ENCODE peak calls at places on chromosomes 16 and 17, in eight cellular contexts. One of them, this sample, is unnamed.

GRCh38 chr16:23321206-23321875 is 19.2 kb downstream of the SCNN1B start:
- DNase-seq in PC-3: no peak
- DNase-seq in tibial nerve: no peak
- DNase-seq in colonic mucosa: no peak
- DNase-seq in heart left ventricle: no peak
- DNase-seq in ascending aorta: no peak
- DNase-seq in right lobe of liver: no peak
- DNase-seq in WERI-Rb-1: no peak
- DNase-seq in this sample: no peak

GRCh38 chr16:77866769-77867168 is 78.4 kb downstream of the VAT1L start:
- DNase-seq in PC-3: no peak
- DNase-seq in tibial nerve: no peak
- DNase-seq in colonic mucosa: no peak
- DNase-seq in heart left ventricle: no peak
- DNase-seq in ascending aorta: no peak
- DNase-seq in right lobe of liver: no peak
- DNase-seq in WERI-Rb-1: no peak
- DNase-seq in this sample: no peak

GRCh38 chr16:30381351-30382041 is 865 bp downstream of the SEPTIN1 start:
- DNase-seq in PC-3: no peak
- DNase-seq in tibial nerve: no peak
- DNase-seq in colonic mucosa: no peak
- DNase-seq in heart left ventricle: peak; percentile 31
- DNase-seq in ascending aorta: no peak
- DNase-seq in right lobe of liver: no peak
- DNase-seq in WERI-Rb-1: no peak
- DNase-seq in this sample: no peak

GRCh38 chr16:22699356-22699755 is 114.6 kb upstream of the HS3ST2 start:
- DNase-seq in PC-3: no peak
- DNase-seq in tibial nerve: no peak
- DNase-seq in colonic mucosa: no peak
- DNase-seq in heart left ventricle: no peak
- DNase-seq in ascending aorta: no peak
- DNase-seq in right lobe of liver: no peak
- DNase-seq in WERI-Rb-1: no peak
- DNase-seq in this sample: no peak

GRCh38 chr16:84818989-84819643 is 669 bp upstream of the CRISPLD2 start:
- DNase-seq in PC-3: no peak
- DNase-seq in tibial nerve: no peak
- DNase-seq in colonic mucosa: no peak
- DNase-seq in heart left ventricle: peak; percentile 11
- DNase-seq in ascending aorta: no peak
- DNase-seq in right lobe of liver: no peak
- DNase-seq in WERI-Rb-1: no peak
- DNase-seq in this sample: peak; percentile 29

GRCh38 chr17:38560503-38561318 is 45.0 kb downstream of the SRCIN1 start:
- DNase-seq in PC-3: no peak
- DNase-seq in tibial nerve: no peak
- DNase-seq in colonic mucosa: no peak
- DNase-seq in heart left ventricle: no peak
- DNase-seq in ascending aorta: no peak
- DNase-seq in right lobe of liver: no peak
- DNase-seq in WERI-Rb-1: no peak
- DNase-seq in this sample: no peak

GRCh38 chr16:85520853-85521736 is 92.0 kb upstream of the GSE1 start:
- DNase-seq in PC-3: peak; percentile 86
- DNase-seq in tibial nerve: no peak
- DNase-seq in colonic mucosa: peak; percentile 93
- DNase-seq in heart left ventricle: no peak
- DNase-seq in ascending aorta: no peak
- DNase-seq in right lobe of liver: peak; percentile 61
- DNase-seq in WERI-Rb-1: no peak
- DNase-seq in this sample: peak; percentile 68

GRCh38 chr16:59148312-59148711 is 414.2 kb upstream of the GOT2 start:
- DNase-seq in PC-3: no peak
- DNase-seq in tibial nerve: no peak
- DNase-seq in colonic mucosa: no peak
- DNase-seq in heart left ventricle: no peak
- DNase-seq in ascending aorta: no peak
- DNase-seq in right lobe of liver: no peak
- DNase-seq in WERI-Rb-1: no peak
- DNase-seq in this sample: no peak

GRCh38 chr17:62968445-62968923 is 2.4 kb downstream of the TANC2 start:
- DNase-seq in PC-3: peak; percentile 96
- DNase-seq in tibial nerve: no peak
- DNase-seq in colonic mucosa: peak; percentile 59
- DNase-seq in heart left ventricle: no peak
- DNase-seq in ascending aorta: no peak
- DNase-seq in right lobe of liver: no peak
- DNase-seq in WERI-Rb-1: peak; percentile 68
- DNase-seq in this sample: peak; percentile 91

GRCh38 chr16:83354015-83354414 is 453.8 kb upstream of the HSBP1 start:
- DNase-seq in PC-3: no peak
- DNase-seq in tibial nerve: no peak
- DNase-seq in colonic mucosa: no peak
- DNase-seq in heart left ventricle: peak; percentile 41
- DNase-seq in ascending aorta: no peak
- DNase-seq in right lobe of liver: no peak
- DNase-seq in WERI-Rb-1: no peak
- DNase-seq in this sample: no peak

GRCh38 chr16:81445143-81445922 is 725 bp downstream of the CMIP start:
- DNase-seq in PC-3: no peak
- DNase-seq in tibial nerve: no peak
- DNase-seq in colonic mucosa: no peak
- DNase-seq in heart left ventricle: peak; percentile 43
- DNase-seq in ascending aorta: no peak
- DNase-seq in right lobe of liver: peak; percentile 59
- DNase-seq in WERI-Rb-1: peak; percentile 24
- DNase-seq in this sample: no peak

GRCh38 chr17:19464033-19465026 is 53.3 kb downstream of the RNF112 start:
- DNase-seq in PC-3: no peak
- DNase-seq in tibial nerve: no peak
- DNase-seq in colonic mucosa: no peak
- DNase-seq in heart left ventricle: no peak
- DNase-seq in ascending aorta: no peak
- DNase-seq in right lobe of liver: no peak
- DNase-seq in WERI-Rb-1: no peak
- DNase-seq in this sample: no peak

GRCh38 chr17:82349287-82349701 is 9.8 kb upstream of the TEX19 start:
- DNase-seq in PC-3: no peak
- DNase-seq in tibial nerve: no peak
- DNase-seq in colonic mucosa: no peak
- DNase-seq in heart left ventricle: no peak
- DNase-seq in ascending aorta: no peak
- DNase-seq in right lobe of liver: no peak
- DNase-seq in WERI-Rb-1: no peak
- DNase-seq in this sample: no peak

GRCh38 chr16:342455-343213 is 9.9 kb downstream of the AXIN1 start:
- DNase-seq in PC-3: no peak
- DNase-seq in tibial nerve: no peak
- DNase-seq in colonic mucosa: no peak
- DNase-seq in heart left ventricle: no peak
- DNase-seq in ascending aorta: no peak
- DNase-seq in right lobe of liver: no peak
- DNase-seq in WERI-Rb-1: no peak
- DNase-seq in this sample: no peak

GRCh38 chr16:88306860-88307545 is 75.8 kb upstream of the ZNF469 start:
- DNase-seq in PC-3: no peak
- DNase-seq in tibial nerve: no peak
- DNase-seq in colonic mucosa: no peak
- DNase-seq in heart left ventricle: no peak
- DNase-seq in ascending aorta: no peak
- DNase-seq in right lobe of liver: peak; percentile 15
- DNase-seq in WERI-Rb-1: no peak
- DNase-seq in this sample: peak; percentile 37

GRCh38 chr16:8632675-8633182 is 11.2 kb downstream of the METTL22 start:
- DNase-seq in PC-3: no peak
- DNase-seq in tibial nerve: no peak
- DNase-seq in colonic mucosa: peak; percentile 19
- DNase-seq in heart left ventricle: peak; percentile 63
- DNase-seq in ascending aorta: peak; percentile 38
- DNase-seq in right lobe of liver: no peak
- DNase-seq in WERI-Rb-1: no peak
- DNase-seq in this sample: no peak

GRCh38 chr16:8628981-8629725 is 7.7 kb downstream of the METTL22 start:
- DNase-seq in PC-3: no peak
- DNase-seq in tibial nerve: no peak
- DNase-seq in colonic mucosa: no peak
- DNase-seq in heart left ventricle: no peak
- DNase-seq in ascending aorta: no peak
- DNase-seq in right lobe of liver: no peak
- DNase-seq in WERI-Rb-1: no peak
- DNase-seq in this sample: no peak

GRCh38 chr16:8631818-8632217 is 10.3 kb downstream of the METTL22 start:
- DNase-seq in PC-3: no peak
- DNase-seq in tibial nerve: no peak
- DNase-seq in colonic mucosa: no peak
- DNase-seq in heart left ventricle: no peak
- DNase-seq in ascending aorta: no peak
- DNase-seq in right lobe of liver: no peak
- DNase-seq in WERI-Rb-1: no peak
- DNase-seq in this sample: no peak

GRCh38 chr16:8631373-8631772 is 9.9 kb downstream of the METTL22 start:
- DNase-seq in PC-3: no peak
- DNase-seq in tibial nerve: no peak
- DNase-seq in colonic mucosa: no peak
- DNase-seq in heart left ventricle: no peak
- DNase-seq in ascending aorta: no peak
- DNase-seq in right lobe of liver: no peak
- DNase-seq in WERI-Rb-1: no peak
- DNase-seq in this sample: no peak

DNA sequence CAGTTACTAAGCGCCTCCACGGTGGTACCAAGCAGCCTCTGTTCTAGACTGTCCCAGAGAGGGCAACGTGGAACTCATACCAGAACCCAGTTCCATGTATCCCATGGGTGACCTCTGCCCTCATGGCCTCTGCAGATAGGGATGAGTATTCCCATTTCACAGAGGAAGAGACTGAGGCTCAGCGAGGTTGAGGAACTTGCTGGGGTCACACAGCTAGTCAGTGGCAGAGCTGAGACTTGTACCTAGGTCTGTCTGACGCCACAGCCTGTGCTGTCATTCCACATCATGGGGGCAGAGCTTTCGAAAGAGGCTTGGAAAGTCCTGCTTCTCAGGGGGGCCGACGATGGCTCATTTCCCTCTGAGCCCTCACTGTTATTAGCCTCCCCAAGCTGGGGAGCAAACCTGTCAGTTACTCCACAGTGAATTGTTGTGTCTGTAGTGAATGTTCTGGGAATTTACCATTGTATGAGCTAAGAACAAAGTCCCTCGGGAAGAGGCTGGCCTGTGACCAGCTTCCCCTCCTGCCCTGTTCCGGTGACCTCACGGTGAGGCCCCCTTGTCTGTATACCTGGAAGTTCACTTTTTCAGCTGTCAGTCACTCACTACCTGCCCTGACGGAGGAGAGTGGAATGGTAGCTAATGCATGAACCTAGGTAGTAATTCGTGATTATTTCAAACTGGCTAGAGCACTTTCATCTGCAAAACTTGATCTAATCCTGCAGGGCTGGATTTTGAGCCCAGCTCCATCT is 8.9 kb downstream of the METTL22 start:
- DNase-seq in PC-3: no peak
- DNase-seq in tibial nerve: no peak
- DNase-seq in colonic mucosa: no peak
- DNase-seq in heart left ventricle: no peak
- DNase-seq in ascending aorta: no peak
- DNase-seq in right lobe of liver: no peak
- DNase-seq in WERI-Rb-1: no peak
- DNase-seq in this sample: no peak
- H3K36me3 ChIP-seq in PC-3: peaks cover 4% of the 10 kb centered on the region
- H3K36me3 ChIP-seq in tibial nerve: peaks cover 97% of the 10 kb centered on the region
- H3K36me3 ChIP-seq in colonic mucosa: peaks cover 11% of the 10 kb centered on the region
- H3K36me3 ChIP-seq in heart left ventricle: peaks cover 98% of the 10 kb centered on the region
- H3K36me3 ChIP-seq in ascending aorta: peaks cover 65% of the 10 kb centered on the region
- H3K36me3 ChIP-seq in right lobe of liver: peaks cover 81% of the 10 kb centered on the region
- H3K36me3 ChIP-seq in WERI-Rb-1: peaks cover 75% of the 10 kb centered on the region
- H3K36me3 ChIP-seq in this sample: peaks cover 43% of the 10 kb centered on the region

GRCh38 chr17:16446338-16446983 is 31.1 kb downstream of the TRPV2 start:
- DNase-seq in PC-3: peak; percentile 34
- DNase-seq in tibial nerve: no peak
- DNase-seq in colonic mucosa: no peak
- DNase-seq in heart left ventricle: no peak
- DNase-seq in ascending aorta: no peak
- DNase-seq in right lobe of liver: no peak
- DNase-seq in WERI-Rb-1: no peak
- DNase-seq in this sample: no peak
- TF ChIP-seq CTCF in PC-3: peak; percentile 39
- TF ChIP-seq CTCF in tibial nerve: no peak
- TF ChIP-seq CTCF in colonic mucosa: no peak
- TF ChIP-seq CTCF in heart left ventricle: no peak
- TF ChIP-seq CTCF in ascending aorta: no peak
- TF ChIP-seq CTCF in right lobe of liver: no peak
- TF ChIP-seq CTCF in WERI-Rb-1: no peak
- TF ChIP-seq CTCF in this sample: no peak

GRCh38 chr17:77142689-77143088 is 1.9 kb downstream of the SEC14L1 start:
- DNase-seq in PC-3: peak; percentile 33
- DNase-seq in tibial nerve: no peak
- DNase-seq in colonic mucosa: no peak
- DNase-seq in heart left ventricle: no peak
- DNase-seq in ascending aorta: no peak
- DNase-seq in right lobe of liver: no peak
- DNase-seq in WERI-Rb-1: no peak
- DNase-seq in this sample: no peak

GRCh38 chr17:77145209-77145608 is 4.4 kb downstream of the SEC14L1 start:
- DNase-seq in PC-3: no peak
- DNase-seq in tibial nerve: no peak
- DNase-seq in colonic mucosa: no peak
- DNase-seq in heart left ventricle: no peak
- DNase-seq in ascending aorta: no peak
- DNase-seq in right lobe of liver: no peak
- DNase-seq in WERI-Rb-1: no peak
- DNase-seq in this sample: no peak

GRCh38 chr17:77143306-77143705 is 2.5 kb downstream of the SEC14L1 start:
- DNase-seq in PC-3: no peak
- DNase-seq in tibial nerve: no peak
- DNase-seq in colonic mucosa: no peak
- DNase-seq in heart left ventricle: no peak
- DNase-seq in ascending aorta: no peak
- DNase-seq in right lobe of liver: no peak
- DNase-seq in WERI-Rb-1: no peak
- DNase-seq in this sample: no peak

GRCh38 chr17:77145635-77146632 is 5.2 kb downstream of the SEC14L1 start:
- DNase-seq in PC-3: peak; percentile 86
- DNase-seq in tibial nerve: peak; percentile 39
- DNase-seq in colonic mucosa: peak; percentile 52
- DNase-seq in heart left ventricle: peak; percentile 78
- DNase-seq in ascending aorta: no peak
- DNase-seq in right lobe of liver: peak; percentile 72
- DNase-seq in WERI-Rb-1: no peak
- DNase-seq in this sample: no peak

GRCh38 chr17:77144227-77144626 is 3.5 kb downstream of the SEC14L1 start:
- DNase-seq in PC-3: no peak
- DNase-seq in tibial nerve: no peak
- DNase-seq in colonic mucosa: no peak
- DNase-seq in heart left ventricle: no peak
- DNase-seq in ascending aorta: no peak
- DNase-seq in right lobe of liver: no peak
- DNase-seq in WERI-Rb-1: no peak
- DNase-seq in this sample: no peak
- H3K36me3 ChIP-seq in PC-3: peaks cover 46% of the 10 kb centered on the region
- H3K36me3 ChIP-seq in tibial nerve: peaks cover 29% of the 10 kb centered on the region
- H3K36me3 ChIP-seq in colonic mucosa: no peaks in the 10 kb centered on the region
- H3K36me3 ChIP-seq in heart left ventricle: peaks cover 52% of the 10 kb centered on the region
- H3K36me3 ChIP-seq in ascending aorta: peaks cover 12% of the 10 kb centered on the region
- H3K36me3 ChIP-seq in right lobe of liver: peaks cover 3% of the 10 kb centered on the region
- H3K36me3 ChIP-seq in WERI-Rb-1: peaks cover 51% of the 10 kb centered on the region
- H3K36me3 ChIP-seq in this sample: peaks cover 11% of the 10 kb centered on the region

GRCh38 chr17:79923974-79924638 is 84.9 kb upstream of the CBX4 start:
- DNase-seq in PC-3: peak; percentile 52
- DNase-seq in tibial nerve: no peak
- DNase-seq in colonic mucosa: peak; percentile 83
- DNase-seq in heart left ventricle: no peak
- DNase-seq in ascending aorta: no peak
- DNase-seq in right lobe of liver: no peak
- DNase-seq in WERI-Rb-1: peak; percentile 91
- DNase-seq in this sample: no peak
- TF ChIP-seq CTCF in PC-3: peak; percentile 81
- TF ChIP-seq CTCF in tibial nerve: no peak
- TF ChIP-seq CTCF in colonic mucosa: peak; percentile 41
- TF ChIP-seq CTCF in heart left ventricle: peak; percentile 29
- TF ChIP-seq CTCF in ascending aorta: peak; percentile 41
- TF ChIP-seq CTCF in right lobe of liver: peak; percentile 16
- TF ChIP-seq CTCF in WERI-Rb-1: peak; percentile 99
- TF ChIP-seq CTCF in this sample: peak; percentile 42